ENCODE peak calls at places on chromosomes 7 and 10, in nine cellular contexts. Z, D, E, J, Q, N, W, B and X are unnamed samples.

GRCh38 chr10:132847416-132847777 is 61.5 kb upstream of the NKX6-2 start:
- DNase-seq in Z (no peak), D (no peak), E (peak; percentile 36), J (no peak), Q (no peak), N (no peak), W (no peak), B (no peak), X (no peak)

GRCh38 chr7:31051598-31052503 is at the start of gene ADCYAP1R1:
- DNase-seq in Z (no peak), D (no peak), E (peak; percentile 68), J (no peak), Q (no peak), N (no peak), W (no peak), B (no peak), X (no peak)

GRCh38 chr7:70456729-70457128 is 675.2 kb upstream of the GALNT17 start:
- DNase-seq in Z (no peak), D (no peak), E (no peak), J (no peak), Q (peak; percentile 52), N (no peak), W (no peak), B (no peak), X (no peak)

GRCh38 chr10:123995461-123996131 is 97.8 kb downstream of the CHST15 start:
- DNase-seq in Z (peak; percentile 96), D (peak; percentile 90), E (peak; percentile 63), J (peak; percentile 57), Q (no peak), N (peak; percentile 46), W (no peak), B (peak; percentile 29), X (peak; percentile 57)

GRCh38 chr10:130371156-130371555 is 235.0 kb downstream of the GLRX3 start:
- DNase-seq in Z (no peak), D (no peak), E (no peak), J (no peak), Q (no peak), N (no peak), W (no peak), B (no peak), X (no peak)

GRCh38 chr7:102991540-102992214 is 78.9 kb downstream of the LRRC17 start:
- DNase-seq in Z (peak; percentile 100), D (peak; percentile 97), E (no peak), J (no peak), Q (no peak), N (peak; percentile 72), W (peak; percentile 73), B (peak; percentile 40), X (no peak)

GRCh38 chr7:66910789-66911188 is 10.2 kb upstream of the TMEM248 start:
- DNase-seq in Z (no peak), D (no peak), E (no peak), J (no peak), Q (no peak), N (no peak), W (no peak), B (no peak), X (no peak)

GRCh38 chr10:62582804-62583208 is 208.6 kb downstream of the ZNF365 start:
- DNase-seq in Z (peak; percentile 100), D (peak; percentile 97), E (peak; percentile 86), J (peak; percentile 46), Q (no peak), N (peak; percentile 30), W (no peak), B (peak; percentile 59), X (peak; percentile 67)

GRCh38 chr10:97207756-97208346 is 22.1 kb upstream of the SLIT1 start:
- DNase-seq in Z (no peak), D (no peak), E (no peak), J (no peak), Q (no peak), N (no peak), W (no peak), B (no peak), X (no peak)

GRCh38 chr7:123635551-123636359 is 19.9 kb upstream of the LMOD2 start:
- DNase-seq in Z (peak; percentile 26), D (peak; percentile 75), E (no peak), J (no peak), Q (no peak), N (no peak), W (no peak), B (peak; percentile 30), X (no peak)

GRCh38 chr10:77911535-77912123 is 14.9 kb downstream of the DLG5 start:
- DNase-seq in Z (peak; percentile 28), D (peak; percentile 45), E (no peak), J (no peak), Q (no peak), N (no peak), W (no peak), B (peak; percentile 91), X (no peak)

GRCh38 chr7:99949645-99950228 is 20.3 kb upstream of the GJC3 start:
- DNase-seq in Z (peak; percentile 4), D (peak; percentile 44), E (no peak), J (no peak), Q (no peak), N (no peak), W (no peak), B (no peak), X (no peak)

GRCh38 chr7:84914598-84914997 is 272.3 kb downstream of the SEMA3D start:
- DNase-seq in Z (no peak), D (no peak), E (no peak), J (no peak), Q (no peak), N (no peak), W (no peak), B (no peak), X (no peak)

GRCh38 chr10:124650820-124651401 is 93.3 kb downstream of the FAM53B start:
- DNase-seq in Z (peak; percentile 31), D (no peak), E (no peak), J (no peak), Q (peak; percentile 86), N (no peak), W (no peak), B (no peak), X (peak; percentile 22)

GRCh38 chr7:142785841-142786250 is 15.1 kb downstream of the PRSS2 start:
- DNase-seq in Z (no peak), D (no peak), E (no peak), J (no peak), Q (peak; percentile 81), N (no peak), W (no peak), B (no peak), X (no peak)

DNA sequence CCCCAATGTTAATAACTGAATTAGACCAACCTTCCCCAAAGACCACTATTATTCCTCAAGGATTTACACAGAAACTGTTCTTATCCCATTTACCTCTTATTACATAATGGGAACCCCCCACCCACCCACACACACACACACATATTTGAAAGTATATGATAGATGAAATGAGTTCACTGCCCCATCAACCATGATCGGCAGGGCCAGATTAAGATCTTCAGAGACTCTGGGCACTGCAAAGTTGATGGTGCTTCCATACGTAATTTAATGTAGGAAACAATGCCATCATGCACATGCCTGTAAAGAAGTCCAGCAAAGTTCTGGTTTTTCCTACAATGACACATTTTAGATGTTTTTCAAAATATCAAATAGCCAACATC is 35.0 kb upstream of the HERPUD2 start:
- DNase-seq in Z (no peak), D (no peak), E (no peak), J (no peak), Q (no peak), N (no peak), W (no peak), B (no peak), X (no peak)
- H3K4me1 ChIP-seq in Z (no peaks in the 10 kb centered on the region), D (no peaks in the 10 kb centered on the region), E (peaks cover 19% of the 10 kb centered on the region), J (peaks cover 8% of the 10 kb centered on the region), Q (peaks cover 49% of the 10 kb centered on the region), N (peaks cover 18% of the 10 kb centered on the region), W (no peaks in the 10 kb centered on the region), B (no peaks in the 10 kb centered on the region), X (no peaks in the 10 kb centered on the region)

DNA sequence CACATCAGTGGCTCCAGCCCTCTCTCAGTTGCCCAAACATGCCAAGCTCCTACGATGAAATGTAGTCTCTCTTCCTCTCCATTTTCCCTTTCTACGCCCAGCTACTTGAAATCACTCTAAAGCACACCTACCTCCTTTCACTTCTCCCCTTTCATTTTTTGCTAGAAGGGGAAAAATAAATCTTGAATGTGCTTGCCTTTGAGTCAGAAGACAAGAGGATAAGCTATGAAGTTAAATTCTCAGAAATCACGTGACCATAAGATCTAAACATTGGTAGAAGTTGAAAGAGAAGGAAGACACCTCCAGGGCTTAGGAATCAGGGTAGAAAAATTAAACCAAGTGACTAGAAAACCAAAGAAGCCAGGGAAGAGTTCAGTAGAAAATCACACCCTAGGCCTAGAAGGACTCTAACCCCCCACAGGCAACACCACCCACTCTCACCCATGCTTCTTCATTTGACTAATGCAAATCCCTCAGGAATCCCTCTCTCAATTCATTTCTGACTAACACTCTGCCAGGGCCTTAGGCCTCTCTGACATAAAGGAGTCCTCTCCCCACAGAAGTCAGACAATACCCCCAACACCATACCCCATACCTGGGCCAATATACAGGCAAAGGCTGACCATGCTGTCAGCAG is 85.0 kb downstream of the ELMO1 start:
- DNase-seq in Z (no peak), D (no peak), E (no peak), J (no peak), Q (no peak), N (no peak), W (no peak), B (no peak), X (no peak)
- H3K27ac ChIP-seq in Z (no peak overlapping the region), D (no peak overlapping the region), E (no peak overlapping the region), J (no peak overlapping the region), Q (peak overlapping the region; percentile 8), N (no peak overlapping the region), W (no peak overlapping the region), B (no peak overlapping the region), X (no peak overlapping the region)

GRCh38 chr10:8069108-8069507 is 14.6 kb downstream of the GATA3 start:
- DNase-seq in Z (no peak), D (no peak), E (no peak), J (no peak), Q (no peak), N (no peak), W (no peak), B (no peak), X (no peak)

GRCh38 chr10:8064436-8064835 is 9.9 kb downstream of the GATA3 start:
- DNase-seq in Z (no peak), D (no peak), E (no peak), J (no peak), Q (no peak), N (no peak), W (no peak), B (no peak), X (no peak)

GRCh38 chr10:8066146-8066545 is 11.7 kb downstream of the GATA3 start:
- DNase-seq in Z (no peak), D (no peak), E (no peak), J (no peak), Q (no peak), N (no peak), W (no peak), B (no peak), X (no peak)

GRCh38 chr10:8065651-8066050 is 11.2 kb downstream of the GATA3 start:
- DNase-seq in Z (peak; percentile 75), D (no peak), E (no peak), J (no peak), Q (no peak), N (no peak), W (no peak), B (no peak), X (no peak)

GRCh38 chr10:8066797-8067196 is 12.3 kb downstream of the GATA3 start:
- DNase-seq in Z (no peak), D (no peak), E (no peak), J (no peak), Q (no peak), N (no peak), W (no peak), B (no peak), X (no peak)
- H3K4me1 ChIP-seq in Z (no peaks in the 10 kb centered on the region), D (no peaks in the 10 kb centered on the region), E (no peaks in the 10 kb centered on the region), J (no peaks in the 10 kb centered on the region), Q (peaks cover 22% of the 10 kb centered on the region), N (no peaks in the 10 kb centered on the region), W (no peaks in the 10 kb centered on the region), B (no peaks in the 10 kb centered on the region), X (no peaks in the 10 kb centered on the region)

GRCh38 chr10:14554843-14555205 is 219.9 kb downstream of the FAM107B start:
- DNase-seq in Z (peak; percentile 29), D (no peak), E (no peak), J (no peak), Q (no peak), N (no peak), W (no peak), B (no peak), X (no peak)
- H3K27ac ChIP-seq in Z (peak overlapping the region; percentile 23), D (no peak overlapping the region), E (no peak overlapping the region), J (no peak overlapping the region), Q (peak overlapping the region; percentile 19), N (peak overlapping the region; percentile 69), W (peak overlapping the region; percentile 52), B (no peak overlapping the region), X (no peak overlapping the region)